ENCODE peak calls at places on chromosome 6, in four cellular contexts. F is fibroblast of lung; D is stimulated activated CD8-positive, alpha-beta memory T cell treated with anti-CD3 and anti-CD28 coated beads, Interleukin-12 subunit alpha, Interleukin-12 subunit beta, amount 100 ng/mL, for 1 hour; J is AG20443. T is an unnamed sample.

GRCh38 chr6:28789553-28790083 is 134.2 kb downstream of the TRIM27 start:
- DNase-seq in F (peak), D (no peak), J (peak), T (no peak)

GRCh38 chr6:85506441-85507093 is 56.7 kb downstream of the NT5E start:
- DNase-seq in F (no peak), D (no peak), J (no peak), T (no peak)

GRCh38 chr6:84278311-84278710 is 50.9 kb upstream of the CEP162 start:
- DNase-seq in F (peak), D (no peak), J (peak), T (no peak)

GRCh38 chr6:69059413-69059812 is 424.3 kb downstream of the ADGRB3 start:
- DNase-seq in F (no peak), D (no peak), J (no peak), T (no peak)

GRCh38 chr6:80638222-80639055 is 532.0 kb downstream of the BCKDHB start:
- DNase-seq in F (peak), D (no peak), J (peak), T (peak)

GRCh38 chr6:87905101-87905517 is 142.5 kb upstream of the SPACA1 start:
- DNase-seq in F (no peak), D (no peak), J (no peak), T (no peak)

GRCh38 chr6:143967861-143968498 is 40.1 kb downstream of the PLAGL1 start:
- DNase-seq in F (peak), D (no peak), J (no peak), T (no peak)

GRCh38 chr6:159943965-159944598 is 24.8 kb upstream of the IGF2R start:
- DNase-seq in F (no peak), D (no peak), J (no peak), T (no peak)

GRCh38 chr6:100484474-100484873 is 19.8 kb upstream of the SIM1 start:
- DNase-seq in F (no peak), D (no peak), J (no peak), T (no peak)

GRCh38 chr6:123193298-123193697 is 197.3 kb downstream of the CLVS2 start:
- DNase-seq in F (no peak), D (no peak), J (no peak), T (no peak)

GRCh38 chr6:23589811-23590210 is 536.2 kb upstream of the NRSN1 start:
- DNase-seq in F (no peak), D (no peak), J (no peak), T (no peak)

GRCh38 chr6:52098649-52099184 is 11.3 kb upstream of the PKHD1 start:
- DNase-seq in F (no peak), D (no peak), J (no peak), T (no peak)

GRCh38 chr6:16741112-16742016 is 19.9 kb downstream of the ATXN1 start:
- DNase-seq in F (peak), D (no peak), J (peak), T (peak)

GRCh38 chr6:13696226-13696625 is 15.4 kb downstream of the RANBP9 start:
- DNase-seq in F (peak), D (no peak), J (peak), T (no peak)

GRCh38 chr6:16004934-16005673 is 123.8 kb upstream of the MYLIP start:
- DNase-seq in F (no peak), D (no peak), J (no peak), T (no peak)

GRCh38 chr6:77474286-77474956 is 11.1 kb upstream of the HTR1B start:
- DNase-seq in F (no peak), D (no peak), J (no peak), T (peak)

GRCh38 chr6:13573669-13574110 is 711 bp upstream of the SIRT5 start:
- DNase-seq in F (peak), D (no peak), J (peak), T (peak)